ENCODE peak calls at places on chromosome 12, in four cellular contexts. I is H9, M is upper lobe of left lung, W is lower leg skin. C is an unnamed sample.
A peak's percentile ranks its signal among the peaks of the same experiment; 100 is the strongest.

GRCh38 chr12:103801709-103802585 is 39.1 kb downstream of the NT5DC3 start:
- DNase-seq in I (no peak), M (no peak), W (no peak), C (no peak)

GRCh38 chr12:21526053-21526452 is at the start of gene SPX:
- DNase-seq in W (no peak), M (no peak), I (no peak), C (no peak)

GRCh38 chr12:128644664-128645296 is 179.0 kb downstream of the SLC15A4 start:
- DNase-seq in W (no peak), I (peak; percentile 87), M (no peak), C (peak; percentile 47)

GRCh38 chr12:28191018-28191595 is 851 bp downstream of the CCDC91 start:
- DNase-seq in I (no peak), W (no peak), M (no peak), C (peak; percentile 22)

GRCh38 chr12:13594731-13595514 is 386.5 kb downstream of the GRIN2B start:
- DNase-seq in M (no peak), I (no peak), W (no peak), C (no peak)

GRCh38 chr12:27969011-27969900 is 3.3 kb downstream of the PTHLH start:
- DNase-seq in M (peak; percentile 72), I (peak; percentile 53), W (no peak), C (no peak)

GRCh38 chr12:65696227-65696626 is 128.1 kb upstream of the HMGA2 start:
- DNase-seq in I (no peak), M (no peak), W (no peak), C (no peak)

GRCh38 chr12:61920230-61920629 is 340.0 kb upstream of the USP15 start:
- DNase-seq in M (no peak), W (no peak), I (no peak), C (no peak)

GRCh38 chr12:82329508-82329907 is 28.7 kb downstream of the CCDC59 start:
- DNase-seq in W (no peak), I (no peak), M (no peak), C (no peak)

GRCh38 chr12:56947633-56948535 is 9.5 kb downstream of the RDH16 start:
- DNase-seq in I (no peak), W (no peak), M (no peak), C (no peak)

GRCh38 chr12:88298761-88299242 is 156.7 kb downstream of the TMTC3 start:
- DNase-seq in M (no peak), W (no peak), I (no peak), C (no peak)

GRCh38 chr12:131210506-131211278 is 257.0 kb downstream of the ADGRD1 start:
- DNase-seq in M (no peak), I (peak; percentile 20), W (no peak), C (peak; percentile 13)

GRCh38 chr12:83700858-83701257 is 1014.2 kb downstream of the TMTC2 start:
- DNase-seq in M (no peak), W (no peak), I (no peak), C (no peak)

GRCh38 chr12:113075137-113075683 is 18.7 kb downstream of the DTX1 start:
- DNase-seq in I (no peak), M (no peak), W (no peak), C (no peak)

GRCh38 chr12:56635539-56636117 is 5.5 kb upstream of the BAZ2A start:
- DNase-seq in W (no peak), M (peak; percentile 79), I (no peak), C (peak; percentile 22)

GRCh38 chr12:86257173-86257572 is 982 bp upstream of the MGAT4C start:
- DNase-seq in W (no peak), M (no peak), I (no peak), C (no peak)

GRCh38 chr12:124720019-124720686 is 143.5 kb downstream of the SCARB1 start:
- DNase-seq in W (no peak), I (no peak), M (no peak), C (no peak)

GRCh38 chr12:130729344-130729743 is 13.2 kb upstream of the RIMBP2 start:
- DNase-seq in W (no peak), M (no peak), I (peak; percentile 38), C (no peak)

GRCh38 chr12:15708396-15709070 is 80.7 kb downstream of the EPS8 start:
- DNase-seq in I (no peak), W (no peak), M (no peak), C (no peak)

GRCh38 chr12:110550981-110551380 is 32.1 kb downstream of the PPTC7 start:
- DNase-seq in W (no peak), M (no peak), I (no peak), C (no peak)

GRCh38 chr12:75954076-75954475 is 77.5 kb downstream of the PHLDA1 start:
- DNase-seq in M (no peak), I (no peak), W (no peak), C (no peak)

GRCh38 chr12:114408881-114409795 is 3.2 kb upstream of the TBX5 start:
- DNase-seq in M (peak; percentile 85), I (peak; percentile 71), W (no peak), C (no peak)

GRCh38 chr12:56086096-56086495 is 6.1 kb downstream of the ERBB3 start:
- DNase-seq in I (no peak), W (peak; percentile 54), M (no peak), C (no peak)

GRCh38 chr12:989751-990278 is 1.2 kb upstream of the ERC1 start:
- DNase-seq in W (no peak), M (no peak), I (no peak), C (no peak)

GRCh38 chr12:89179983-89180382 is 172.3 kb downstream of the DUSP6 start:
- DNase-seq in I (no peak), W (peak; percentile 92), M (no peak), C (no peak)

GRCh38 chr12:122862872-122863701 is 27.8 kb downstream of the HIP1R start:
- DNase-seq in M (no peak), I (no peak), W (no peak), C (no peak)

GRCh38 chr12:46627686-46628085 is 198.1 kb downstream of the SLC38A4 start:
- DNase-seq in M (no peak), W (no peak), I (no peak), C (no peak)

GRCh38 chr12:94954029-94954685 is 49.3 kb downstream of the NDUFA12 start:
- DNase-seq in I (no peak), W (peak; percentile 18), M (no peak), C (no peak)

GRCh38 chr12:49962861-49963765 is 1.4 kb downstream of the AQP5 start:
- DNase-seq in M (peak; percentile 91), W (no peak), I (no peak), C (no peak)

GRCh38 chr12:121958521-121959240 is 40.3 kb downstream of the CFAP251 start:
- DNase-seq in M (peak; percentile 57), I (no peak), W (no peak), C (no peak)

GRCh38 chr12:12715459-12716150 is 1.6 kb upstream of the CDKN1B start:
- DNase-seq in W (no peak), M (no peak), I (no peak), C (no peak)

GRCh38 chr12:122003646-122004611 is 17.8 kb upstream of the BCL7A start:
- DNase-seq in I (no peak), W (no peak), M (peak; percentile 67), C (no peak)

GRCh38 chr12:15677696-15678095 is 111.5 kb downstream of the EPS8 start:
- DNase-seq in M (no peak), W (no peak), I (no peak), C (no peak)

GRCh38 chr12:69052613-69053408 is 119.8 kb upstream of the CPM start:
- DNase-seq in M (no peak), W (no peak), I (peak; percentile 84), C (no peak)

GRCh38 chr12:83256581-83256980 is 569.9 kb downstream of the TMTC2 start:
- DNase-seq in I (no peak), W (no peak), M (no peak), C (no peak)

GRCh38 chr12:121955258-121956040 is 37.1 kb downstream of the CFAP251 start:
- DNase-seq in I (no peak), M (no peak), W (no peak), C (no peak)

GRCh38 chr12:60335765-60336164 is 739.9 kb downstream of the SLC16A7 start:
- DNase-seq in I (no peak), W (no peak), M (no peak), C (no peak)

GRCh38 chr12:101963703-101964102 is 86.3 kb downstream of the DRAM1 start:
- DNase-seq in I (no peak), M (peak; percentile 54), W (no peak), C (no peak)

DNA sequence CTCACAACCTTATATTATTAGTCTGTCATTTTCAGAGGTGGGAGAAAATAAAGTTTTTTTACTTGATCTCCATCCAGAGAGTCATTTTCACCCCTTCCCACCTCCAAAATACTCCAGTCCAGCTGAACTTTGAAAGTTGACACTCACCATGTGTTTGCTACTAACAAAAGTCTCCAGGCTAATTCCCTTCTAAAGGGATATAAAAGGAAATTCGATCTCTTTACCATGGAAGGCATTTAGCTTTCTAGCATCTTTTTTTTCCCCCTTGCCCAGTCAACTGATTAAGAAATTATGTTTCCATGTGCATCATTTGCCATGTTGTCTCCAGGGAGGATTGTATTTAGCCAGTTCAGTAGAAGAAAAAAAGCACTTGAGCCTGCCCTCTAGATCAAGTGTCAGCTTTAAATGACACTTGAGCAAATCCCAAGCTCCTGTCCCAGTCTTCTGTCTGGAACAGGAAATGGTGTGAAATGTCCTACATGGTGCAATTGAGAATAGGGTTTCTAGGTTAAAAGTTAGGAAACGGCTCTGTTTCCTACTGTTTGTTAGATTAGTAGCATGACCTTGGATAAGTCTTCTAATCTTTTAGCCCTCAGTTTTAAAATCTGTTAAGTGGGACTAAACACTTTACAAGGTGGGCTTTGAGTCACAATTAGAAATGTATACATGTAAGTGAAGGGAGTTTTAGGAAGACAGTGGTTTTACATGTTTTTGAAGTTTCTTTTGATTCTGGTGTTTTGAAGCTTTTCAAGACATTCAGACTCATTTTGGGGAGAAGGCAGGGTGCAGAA is 67.2 kb downstream of the GNS start:
- DNase-seq in W (no peak), M (no peak), I (no peak), C (no peak)
- TF ChIP-seq CTCF in W (no peak), M (no peak), I (no peak), C (no peak)

DNA sequence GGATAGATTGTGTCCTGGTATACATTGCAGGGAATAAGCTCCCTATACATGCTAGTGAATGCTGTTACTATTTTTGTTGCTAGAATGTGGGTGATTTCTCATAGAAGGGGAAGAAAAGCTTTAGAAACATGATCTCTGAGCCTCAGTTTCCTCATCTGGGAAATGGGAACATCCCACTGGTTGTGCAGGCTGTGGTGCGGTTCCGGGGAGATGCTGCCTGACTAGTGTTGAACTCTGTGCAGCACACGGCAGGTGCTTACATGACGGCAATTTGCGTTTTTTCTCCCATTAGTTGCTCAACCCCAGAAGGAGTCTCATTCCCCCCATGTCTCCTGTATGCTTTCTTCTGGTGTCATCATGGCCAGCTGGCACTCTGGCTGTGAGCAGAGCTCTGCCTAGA is 32.9 kb downstream of the FOXN4 start:
- DNase-seq in I (no peak), W (no peak), M (no peak), C (no peak)
- TF ChIP-seq CTCF in I (no peak), W (no peak), M (no peak), C (no peak)

GRCh38 chr12:24922109-24922508 is 26.8 kb downstream of the BCAT1 start:
- DNase-seq in I (no peak), W (no peak), M (no peak), C (no peak)
- TF ChIP-seq CTCF in I (no peak), W (no peak), M (no peak), C (no peak)

GRCh38 chr12:3333991-3334391 is 157.0 kb upstream of the PRMT8 start:
- DNase-seq in M (no peak), W (no peak), I (no peak), C (no peak)
- TF ChIP-seq CTCF in M (no peak), W (no peak), I (no peak), C (no peak)

GRCh38 chr12:30837595-30837994 is 82.8 kb upstream of the CAPRIN2 start:
- DNase-seq in M (no peak), I (peak; percentile 30), W (no peak), C (no peak)
- TF ChIP-seq CTCF in M (no peak), I (no peak), W (no peak), C (no peak)

C was measured in natural killer cell.